ENCODE peak calls at places on chromosomes 5 and 9, in six cellular contexts. One of them, this sample, is unnamed.

GRCh38 chr9:113446323-113446740 is 17.2 kb upstream of the RGS3 start:
- DNase-seq in hippocampal formation: peak; percentile 72
- DNase-seq in stimulated activated CD8-positive, alpha-beta memory T cell treated with anti-CD3 and anti-CD28 coated beads, Interleukin-4, amount 100 ng/mL, for 24 hours: no peak
- DNase-seq in HuH-7: peak; percentile 69
- DNase-seq in Caki2: peak; percentile 39
- DNase-seq in K562: peak; percentile 38
- DNase-seq in this sample: peak; percentile 56

GRCh38 chr9:110095238-110095637 is 112.7 kb downstream of the C9orf152 start:
- DNase-seq in hippocampal formation: no peak
- DNase-seq in stimulated activated CD8-positive, alpha-beta memory T cell treated with anti-CD3 and anti-CD28 coated beads, Interleukin-4, amount 100 ng/mL, for 24 hours: no peak
- DNase-seq in HuH-7: no peak
- DNase-seq in Caki2: no peak
- DNase-seq in K562: no peak
- DNase-seq in this sample: no peak

GRCh38 chr5:154095819-154096380 is 57.1 kb downstream of the MFAP3 start:
- DNase-seq in hippocampal formation: no peak
- DNase-seq in stimulated activated CD8-positive, alpha-beta memory T cell treated with anti-CD3 and anti-CD28 coated beads, Interleukin-4, amount 100 ng/mL, for 24 hours: no peak
- DNase-seq in HuH-7: no peak
- DNase-seq in Caki2: no peak
- DNase-seq in K562: no peak
- DNase-seq in this sample: no peak

GRCh38 chr5:140549237-140550144 is 2.0 kb downstream of the EIF4EBP3 start:
- DNase-seq in hippocampal formation: no peak
- DNase-seq in stimulated activated CD8-positive, alpha-beta memory T cell treated with anti-CD3 and anti-CD28 coated beads, Interleukin-4, amount 100 ng/mL, for 24 hours: no peak
- DNase-seq in HuH-7: no peak
- DNase-seq in Caki2: no peak
- DNase-seq in K562: peak; percentile 37
- DNase-seq in this sample: peak; percentile 53

GRCh38 chr5:68502531-68502930 is 287.0 kb downstream of the PIK3R1 start:
- DNase-seq in hippocampal formation: no peak
- DNase-seq in stimulated activated CD8-positive, alpha-beta memory T cell treated with anti-CD3 and anti-CD28 coated beads, Interleukin-4, amount 100 ng/mL, for 24 hours: no peak
- DNase-seq in HuH-7: no peak
- DNase-seq in Caki2: no peak
- DNase-seq in K562: no peak
- DNase-seq in this sample: no peak

GRCh38 chr5:172887735-172888134 is 53.7 kb downstream of the ERGIC1 start:
- DNase-seq in hippocampal formation: no peak
- DNase-seq in stimulated activated CD8-positive, alpha-beta memory T cell treated with anti-CD3 and anti-CD28 coated beads, Interleukin-4, amount 100 ng/mL, for 24 hours: no peak
- DNase-seq in HuH-7: no peak
- DNase-seq in Caki2: no peak
- DNase-seq in K562: no peak
- DNase-seq in this sample: peak; percentile 64

GRCh38 chr5:103347729-103348128 is 89.2 kb downstream of the MACIR start:
- DNase-seq in hippocampal formation: no peak
- DNase-seq in stimulated activated CD8-positive, alpha-beta memory T cell treated with anti-CD3 and anti-CD28 coated beads, Interleukin-4, amount 100 ng/mL, for 24 hours: no peak
- DNase-seq in HuH-7: no peak
- DNase-seq in Caki2: peak; percentile 4
- DNase-seq in K562: no peak
- DNase-seq in this sample: peak; percentile 44

GRCh38 chr9:114583371-114583770 is 4.2 kb upstream of the ATP6V1G1 start:
- DNase-seq in hippocampal formation: no peak
- DNase-seq in stimulated activated CD8-positive, alpha-beta memory T cell treated with anti-CD3 and anti-CD28 coated beads, Interleukin-4, amount 100 ng/mL, for 24 hours: no peak
- DNase-seq in HuH-7: no peak
- DNase-seq in Caki2: no peak
- DNase-seq in K562: no peak
- DNase-seq in this sample: no peak

GRCh38 chr5:139774980-139775654 is 20.5 kb upstream of the PSD2 start:
- DNase-seq in hippocampal formation: peak; percentile 35
- DNase-seq in stimulated activated CD8-positive, alpha-beta memory T cell treated with anti-CD3 and anti-CD28 coated beads, Interleukin-4, amount 100 ng/mL, for 24 hours: peak; percentile 79
- DNase-seq in HuH-7: peak; percentile 84
- DNase-seq in Caki2: no peak
- DNase-seq in K562: peak; percentile 93
- DNase-seq in this sample: peak; percentile 83

GRCh38 chr5:93399675-93400074 is 181.3 kb downstream of the NR2F1-AS1 start:
- DNase-seq in hippocampal formation: no peak
- DNase-seq in stimulated activated CD8-positive, alpha-beta memory T cell treated with anti-CD3 and anti-CD28 coated beads, Interleukin-4, amount 100 ng/mL, for 24 hours: no peak
- DNase-seq in HuH-7: no peak
- DNase-seq in Caki2: no peak
- DNase-seq in K562: no peak
- DNase-seq in this sample: no peak

GRCh38 chr5:141492168-141492885 is 3.4 kb downstream of the PCDHGC5 start:
- DNase-seq in hippocampal formation: no peak
- DNase-seq in stimulated activated CD8-positive, alpha-beta memory T cell treated with anti-CD3 and anti-CD28 coated beads, Interleukin-4, amount 100 ng/mL, for 24 hours: no peak
- DNase-seq in HuH-7: no peak
- DNase-seq in Caki2: no peak
- DNase-seq in K562: no peak
- DNase-seq in this sample: no peak

GRCh38 chr5:180201051-180201987 is 7.7 kb downstream of the RASGEF1C start:
- DNase-seq in hippocampal formation: peak; percentile 31
- DNase-seq in stimulated activated CD8-positive, alpha-beta memory T cell treated with anti-CD3 and anti-CD28 coated beads, Interleukin-4, amount 100 ng/mL, for 24 hours: no peak
- DNase-seq in HuH-7: peak; percentile 81
- DNase-seq in Caki2: no peak
- DNase-seq in K562: peak; percentile 68
- DNase-seq in this sample: peak; percentile 44

GRCh38 chr9:72305102-72305546 is 59.9 kb downstream of the ZFAND5 start:
- DNase-seq in hippocampal formation: no peak
- DNase-seq in stimulated activated CD8-positive, alpha-beta memory T cell treated with anti-CD3 and anti-CD28 coated beads, Interleukin-4, amount 100 ng/mL, for 24 hours: no peak
- DNase-seq in HuH-7: peak; percentile 66
- DNase-seq in Caki2: peak; percentile 95
- DNase-seq in K562: peak; percentile 9
- DNase-seq in this sample: peak; percentile 85

GRCh38 chr5:77418601-77419591 is 73.2 kb downstream of the WDR41 start:
- DNase-seq in hippocampal formation: no peak
- DNase-seq in stimulated activated CD8-positive, alpha-beta memory T cell treated with anti-CD3 and anti-CD28 coated beads, Interleukin-4, amount 100 ng/mL, for 24 hours: no peak
- DNase-seq in HuH-7: no peak
- DNase-seq in Caki2: no peak
- DNase-seq in K562: no peak
- DNase-seq in this sample: no peak

GRCh38 chr5:178992291-178992895 is 2.7 kb downstream of the GRM6 start:
- DNase-seq in hippocampal formation: no peak
- DNase-seq in stimulated activated CD8-positive, alpha-beta memory T cell treated with anti-CD3 and anti-CD28 coated beads, Interleukin-4, amount 100 ng/mL, for 24 hours: no peak
- DNase-seq in HuH-7: no peak
- DNase-seq in Caki2: no peak
- DNase-seq in K562: no peak
- DNase-seq in this sample: no peak

GRCh38 chr9:63817622-63818518 is 1467.1 kb downstream of the FOXD4L5 start:
- DNase-seq in hippocampal formation: no peak
- DNase-seq in stimulated activated CD8-positive, alpha-beta memory T cell treated with anti-CD3 and anti-CD28 coated beads, Interleukin-4, amount 100 ng/mL, for 24 hours: peak; percentile 49
- DNase-seq in HuH-7: no peak
- DNase-seq in Caki2: peak; percentile 8
- DNase-seq in K562: peak; percentile 12
- DNase-seq in this sample: peak; percentile 60

GRCh38 chr5:123120197-123120596 is 31.2 kb downstream of the PRDM6 start:
- DNase-seq in hippocampal formation: no peak
- DNase-seq in stimulated activated CD8-positive, alpha-beta memory T cell treated with anti-CD3 and anti-CD28 coated beads, Interleukin-4, amount 100 ng/mL, for 24 hours: no peak
- DNase-seq in HuH-7: peak; percentile 37
- DNase-seq in Caki2: no peak
- DNase-seq in K562: peak; percentile 20
- DNase-seq in this sample: no peak

GRCh38 chr5:33852327-33852726 is 39.5 kb downstream of the ADAMTS12 start:
- DNase-seq in hippocampal formation: no peak
- DNase-seq in stimulated activated CD8-positive, alpha-beta memory T cell treated with anti-CD3 and anti-CD28 coated beads, Interleukin-4, amount 100 ng/mL, for 24 hours: no peak
- DNase-seq in HuH-7: no peak
- DNase-seq in Caki2: no peak
- DNase-seq in K562: no peak
- DNase-seq in this sample: no peak

GRCh38 chr9:96218821-96219614 is 83.0 kb downstream of the HSD17B3 start:
- DNase-seq in hippocampal formation: no peak
- DNase-seq in stimulated activated CD8-positive, alpha-beta memory T cell treated with anti-CD3 and anti-CD28 coated beads, Interleukin-4, amount 100 ng/mL, for 24 hours: no peak
- DNase-seq in HuH-7: peak; percentile 50
- DNase-seq in Caki2: no peak
- DNase-seq in K562: no peak
- DNase-seq in this sample: no peak

GRCh38 chr9:110050925-110051355 is 157.0 kb downstream of the C9orf152 start:
- DNase-seq in hippocampal formation: no peak
- DNase-seq in stimulated activated CD8-positive, alpha-beta memory T cell treated with anti-CD3 and anti-CD28 coated beads, Interleukin-4, amount 100 ng/mL, for 24 hours: no peak
- DNase-seq in HuH-7: no peak
- DNase-seq in Caki2: peak; percentile 57
- DNase-seq in K562: no peak
- DNase-seq in this sample: no peak

GRCh38 chr9:94794768-94795167 is 68.3 kb downstream of the AOPEP start:
- DNase-seq in hippocampal formation: no peak
- DNase-seq in stimulated activated CD8-positive, alpha-beta memory T cell treated with anti-CD3 and anti-CD28 coated beads, Interleukin-4, amount 100 ng/mL, for 24 hours: no peak
- DNase-seq in HuH-7: no peak
- DNase-seq in Caki2: no peak
- DNase-seq in K562: no peak
- DNase-seq in this sample: no peak

GRCh38 chr5:108728566-108729305 is 19.0 kb upstream of the FER start:
- DNase-seq in hippocampal formation: no peak
- DNase-seq in stimulated activated CD8-positive, alpha-beta memory T cell treated with anti-CD3 and anti-CD28 coated beads, Interleukin-4, amount 100 ng/mL, for 24 hours: peak; percentile 38
- DNase-seq in HuH-7: no peak
- DNase-seq in Caki2: no peak
- DNase-seq in K562: peak; percentile 32
- DNase-seq in this sample: peak; percentile 19

GRCh38 chr9:113809192-113809482 is 67.0 kb upstream of the ZNF618 start:
- DNase-seq in hippocampal formation: no peak
- DNase-seq in stimulated activated CD8-positive, alpha-beta memory T cell treated with anti-CD3 and anti-CD28 coated beads, Interleukin-4, amount 100 ng/mL, for 24 hours: no peak
- DNase-seq in HuH-7: no peak
- DNase-seq in Caki2: no peak
- DNase-seq in K562: no peak
- DNase-seq in this sample: no peak

GRCh38 chr9:26789959-26790358 is 102.6 kb downstream of the CAAP1 start:
- DNase-seq in hippocampal formation: no peak
- DNase-seq in stimulated activated CD8-positive, alpha-beta memory T cell treated with anti-CD3 and anti-CD28 coated beads, Interleukin-4, amount 100 ng/mL, for 24 hours: no peak
- DNase-seq in HuH-7: no peak
- DNase-seq in Caki2: no peak
- DNase-seq in K562: no peak
- DNase-seq in this sample: no peak

GRCh38 chr5:178357127-178357526 is 124.5 kb upstream of the PHYKPL start:
- DNase-seq in hippocampal formation: no peak
- DNase-seq in stimulated activated CD8-positive, alpha-beta memory T cell treated with anti-CD3 and anti-CD28 coated beads, Interleukin-4, amount 100 ng/mL, for 24 hours: no peak
- DNase-seq in HuH-7: no peak
- DNase-seq in Caki2: no peak
- DNase-seq in K562: no peak
- DNase-seq in this sample: no peak

GRCh38 chr9:137116728-137117127 is 2.2 kb upstream of the DPP7 start:
- DNase-seq in hippocampal formation: no peak
- DNase-seq in stimulated activated CD8-positive, alpha-beta memory T cell treated with anti-CD3 and anti-CD28 coated beads, Interleukin-4, amount 100 ng/mL, for 24 hours: no peak
- DNase-seq in HuH-7: no peak
- DNase-seq in Caki2: no peak
- DNase-seq in K562: no peak
- DNase-seq in this sample: peak; percentile 69

GRCh38 chr5:169909945-169910344 is 70.3 kb downstream of the INSYN2B start:
- DNase-seq in hippocampal formation: peak; percentile 47
- DNase-seq in stimulated activated CD8-positive, alpha-beta memory T cell treated with anti-CD3 and anti-CD28 coated beads, Interleukin-4, amount 100 ng/mL, for 24 hours: no peak
- DNase-seq in HuH-7: no peak
- DNase-seq in Caki2: no peak
- DNase-seq in K562: no peak
- DNase-seq in this sample: no peak

GRCh38 chr5:138789771-138790242 is 36.6 kb downstream of the CTNNA1 start:
- DNase-seq in hippocampal formation: peak; percentile 18
- DNase-seq in stimulated activated CD8-positive, alpha-beta memory T cell treated with anti-CD3 and anti-CD28 coated beads, Interleukin-4, amount 100 ng/mL, for 24 hours: no peak
- DNase-seq in HuH-7: peak; percentile 66
- DNase-seq in Caki2: peak; percentile 26
- DNase-seq in K562: peak; percentile 43
- DNase-seq in this sample: peak; percentile 34

GRCh38 chr9:19517202-19517942 is 108.6 kb downstream of the ACER2 start:
- DNase-seq in hippocampal formation: no peak
- DNase-seq in stimulated activated CD8-positive, alpha-beta memory T cell treated with anti-CD3 and anti-CD28 coated beads, Interleukin-4, amount 100 ng/mL, for 24 hours: no peak
- DNase-seq in HuH-7: peak; percentile 7
- DNase-seq in Caki2: no peak
- DNase-seq in K562: peak; percentile 40
- DNase-seq in this sample: no peak

GRCh38 chr5:54018438-54018837 is 291.9 kb downstream of the ARL15 start:
- DNase-seq in hippocampal formation: no peak
- DNase-seq in stimulated activated CD8-positive, alpha-beta memory T cell treated with anti-CD3 and anti-CD28 coated beads, Interleukin-4, amount 100 ng/mL, for 24 hours: no peak
- DNase-seq in HuH-7: no peak
- DNase-seq in Caki2: no peak
- DNase-seq in K562: no peak
- DNase-seq in this sample: no peak

GRCh38 chr5:141650851-141651727 is at the start of gene FCHSD1:
- DNase-seq in hippocampal formation: peak; percentile 51
- DNase-seq in stimulated activated CD8-positive, alpha-beta memory T cell treated with anti-CD3 and anti-CD28 coated beads, Interleukin-4, amount 100 ng/mL, for 24 hours: peak; percentile 74
- DNase-seq in HuH-7: peak; percentile 93
- DNase-seq in Caki2: peak; percentile 66
- DNase-seq in K562: peak; percentile 99
- DNase-seq in this sample: peak; percentile 93

GRCh38 chr5:169745441-169746146 is 108.5 kb downstream of the DOCK2 start:
- DNase-seq in hippocampal formation: no peak
- DNase-seq in stimulated activated CD8-positive, alpha-beta memory T cell treated with anti-CD3 and anti-CD28 coated beads, Interleukin-4, amount 100 ng/mL, for 24 hours: no peak
- DNase-seq in HuH-7: no peak
- DNase-seq in Caki2: no peak
- DNase-seq in K562: peak; percentile 28
- DNase-seq in this sample: no peak

GRCh38 chr5:93793159-93793781 is 51.9 kb upstream of the POU5F2 start:
- DNase-seq in hippocampal formation: no peak
- DNase-seq in stimulated activated CD8-positive, alpha-beta memory T cell treated with anti-CD3 and anti-CD28 coated beads, Interleukin-4, amount 100 ng/mL, for 24 hours: no peak
- DNase-seq in HuH-7: no peak
- DNase-seq in Caki2: no peak
- DNase-seq in K562: no peak
- DNase-seq in this sample: no peak

This sample was measured in hepatocyte.